ENCODE peak calls at places on chromosomes 4 and X, in eight cellular contexts. I, G, C, A, W, U, Q and X are unnamed samples.

GRCh38 chrX:43971966-43972961 is 926 bp downstream of the NDP start:
- DNase-seq in I (peak), G (no peak), C (no peak), A (no peak), W (no peak), U (peak), Q (no peak), X (no peak)

GRCh38 chrX:10217218-10217617 is 60.4 kb downstream of the CLCN4 start:
- DNase-seq in I (no peak), G (no peak), C (no peak), A (no peak), W (no peak), U (no peak), Q (no peak), X (no peak)

GRCh38 chr4:145083891-145084640 is 13.9 kb downstream of the ANAPC10 start:
- DNase-seq in I (no peak), G (no peak), C (peak), A (no peak), W (no peak), U (peak), Q (no peak), X (no peak)

GRCh38 chrX:13825178-13825762 is 8.4 kb upstream of the GPM6B start:
- DNase-seq in I (no peak), G (no peak), C (no peak), A (no peak), W (no peak), U (no peak), Q (no peak), X (no peak)

GRCh38 chr4:149183638-149184037 is 632.0 kb downstream of the IQCM start:
- DNase-seq in I (no peak), G (no peak), C (no peak), A (no peak), W (no peak), U (no peak), Q (no peak), X (no peak)

GRCh38 chrX:47643926-47644325 is 6.4 kb downstream of the ELK1 start:
- DNase-seq in I (peak), G (peak), C (no peak), A (no peak), W (no peak), U (no peak), Q (no peak), X (no peak)

GRCh38 chr4:112766422-112766821 is 129.5 kb downstream of the LARP7 start:
- DNase-seq in I (peak), G (peak), C (no peak), A (peak), W (no peak), U (peak), Q (no peak), X (no peak)

GRCh38 chrX:99242001-99242400 is 1168.1 kb downstream of the PCDH19 start:
- DNase-seq in I (no peak), G (no peak), C (no peak), A (no peak), W (no peak), U (no peak), Q (no peak), X (no peak)

GRCh38 chr4:163681208-163681821 is 186.8 kb downstream of the TMA16 start:
- DNase-seq in I (peak), G (no peak), C (no peak), A (peak), W (peak), U (peak), Q (no peak), X (no peak)

GRCh38 chr4:38964942-38965775 is 67.0 kb downstream of the TMEM156 start:
- DNase-seq in I (no peak), G (no peak), C (no peak), A (no peak), W (no peak), U (no peak), Q (no peak), X (no peak)

GRCh38 chr4:149306537-149306936 is 509.1 kb downstream of the IQCM start:
- DNase-seq in I (no peak), G (no peak), C (peak), A (no peak), W (no peak), U (no peak), Q (no peak), X (no peak)